ENCODE peak calls at places on chromosomes 4 and X, in six cellular contexts. T is PC-3; S is activated CD8-positive, alpha-beta T cell treated with anti-CD3 and anti-CD28 coated beads, Interleukin-2, amount 10 ng/mL, durations not matched to agents 7 days and 5 days; Z is upper lobe of right lung; C is gastroesophageal sphincter; M is RWPE2. D is an unnamed sample.

GRCh38 chr4:134585972-134586371 is 384.4 kb upstream of the PABPC4L start:
- ATAC-seq in C (no peak), S (no peak), Z (no peak), T (no peak), M (no peak), D (no peak)

GRCh38 chr4:17173300-17173699 is 274.9 kb upstream of the LDB2 start:
- ATAC-seq in C (no peak), S (no peak), M (no peak), Z (no peak), T (no peak), D (no peak)

GRCh38 chr4:183905593-183906485 is 732 bp downstream of the STOX2 start:
- ATAC-seq in Z (peak; percentile 69), S (peak; percentile 47), M (peak; percentile 74), T (peak; percentile 63), C (peak; percentile 47), D (peak; percentile 54)

GRCh38 chr4:40678421-40678820 is 48.8 kb upstream of the RBM47 start:
- ATAC-seq in T (no peak), Z (no peak), M (no peak), S (no peak), C (no peak), D (no peak)

GRCh38 chr4:47662975-47663374 is 174.9 kb downstream of the CORIN start:
- ATAC-seq in T (no peak), S (no peak), C (no peak), Z (no peak), M (no peak), D (no peak)

GRCh38 chr4:21012851-21013331 is 312.6 kb downstream of the PACRGL start:
- ATAC-seq in S (no peak), Z (no peak), T (no peak), M (peak; percentile 83), C (no peak), D (no peak)

GRCh38 chr4:154491731-154492249 is at the start of gene DCHS2:
- ATAC-seq in M (peak; percentile 57), C (peak; percentile 32), Z (peak; percentile 32), S (peak; percentile 81), T (peak; percentile 71), D (peak; percentile 57)

GRCh38 chrX:153739754-153740486 is 15.3 kb downstream of the ABCD1 start:
- ATAC-seq in T (no peak), M (peak; percentile 76), C (no peak), S (peak; percentile 90), Z (no peak), D (peak; percentile 62)

GRCh38 chr4:104591505-104591904 is 96.8 kb upstream of the CXXC4 start:
- ATAC-seq in S (no peak), T (no peak), M (no peak), C (no peak), Z (peak; percentile 55), D (no peak)

GRCh38 chrX:3256868-3257267 is 89.6 kb downstream of the MXRA5 start:
- ATAC-seq in Z (no peak), C (no peak), T (no peak), S (no peak), M (no peak), D (no peak)

D was measured in esophagus mucosa.